ENCODE peak calls at places on chromosomes 11 and 22, in nine cellular contexts. Q is iris pigment epithelial cell; D is right lobe of liver; G is NCI-H1105; M is mesendoderm; J is H9; Z is caudate nucleus; H is D721Med; U is activated naive CD4-positive, alpha-beta T cell treated with anti-CD3 and anti-CD28 coated beads, Interleukin-2, amount 50 U/mL, for 72 hours. R is an unnamed sample.

GRCh38 chr11:131389582-131389981 is 19.2 kb downstream of the NTM start:
- DNase-seq in H (no peak), J (no peak), Q (no peak), M (no peak), Z (no peak), U (no peak), D (no peak), G (no peak), R (no peak)

GRCh38 chr11:1760351-1761109 is 3.2 kb downstream of the CTSD start:
- DNase-seq in U (no peak), Q (peak; percentile 38), M (no peak), G (no peak), D (peak; percentile 90), H (no peak), Z (peak; percentile 68), J (no peak), R (no peak)

GRCh38 chr11:102555091-102555490 is 24.5 kb upstream of the MMP7 start:
- DNase-seq in M (no peak), U (no peak), H (no peak), Q (no peak), Z (no peak), G (no peak), J (no peak), D (no peak), R (no peak)

GRCh38 chr11:32472226-32472625 is 36.9 kb upstream of the WT1 start:
- DNase-seq in H (no peak), Z (no peak), M (no peak), Q (no peak), J (no peak), D (no peak), G (no peak), U (no peak), R (no peak)

GRCh38 chr11:72224587-72225410 is at the start of gene INPPL1:
- DNase-seq in M (peak; percentile 70), U (no peak), Z (no peak), G (no peak), D (no peak), J (peak; percentile 41), Q (peak; percentile 52), H (no peak), R (peak; percentile 76)

GRCh38 chr11:61495801-61496601 is 12.5 kb upstream of the LRRC10B start:
- DNase-seq in G (peak; percentile 38), H (peak; percentile 86), J (no peak), M (no peak), Q (no peak), Z (peak; percentile 46), U (no peak), D (no peak), R (no peak)

GRCh38 chr11:45939836-45940235 is 17.4 kb downstream of the LARGE2 start:
- DNase-seq in G (no peak), Q (peak; percentile 65), M (no peak), D (no peak), Z (no peak), J (no peak), H (no peak), U (no peak), R (no peak)

GRCh38 chr11:57343825-57344224 is 5.7 kb downstream of the P2RX3 start:
- DNase-seq in J (no peak), H (no peak), G (no peak), M (no peak), Q (no peak), Z (no peak), D (no peak), U (no peak), R (no peak)

GRCh38 chr22:41880653-41881052 is 34.2 kb downstream of the SHISA8 start:
- DNase-seq in Q (no peak), Z (no peak), M (no peak), G (no peak), H (no peak), D (no peak), J (no peak), U (no peak), R (no peak)

GRCh38 chr11:72308226-72309073 is 64.5 kb upstream of the PHOX2A start:
- DNase-seq in H (peak; percentile 88), Q (peak; percentile 95), G (peak; percentile 99), J (no peak), D (no peak), U (no peak), Z (peak; percentile 37), M (no peak), R (no peak)

GRCh38 chr11:76999597-76999996 is 34.6 kb upstream of the B3GNT6 start:
- DNase-seq in M (no peak), Q (no peak), U (no peak), Z (no peak), G (no peak), J (no peak), D (no peak), H (no peak), R (no peak)

GRCh38 chr11:27679136-27680015 is 20.9 kb downstream of the BDNF start:
- DNase-seq in U (no peak), D (no peak), Q (peak; percentile 68), M (no peak), Z (no peak), J (no peak), G (no peak), H (no peak), R (no peak)

GRCh38 chr11:121802542-121802941 is 313.5 kb downstream of the BLID start:
- DNase-seq in Z (no peak), J (peak; percentile 71), H (no peak), G (no peak), U (no peak), Q (no peak), M (peak; percentile 58), D (no peak), R (peak; percentile 67)

GRCh38 chr22:30228509-30229359 is 17.8 kb downstream of the LIF start:
- DNase-seq in Q (no peak), H (no peak), G (no peak), M (peak; percentile 91), Z (no peak), U (no peak), D (no peak), J (no peak), R (no peak)

GRCh38 chr11:16876053-16876752 is 137.8 kb downstream of the C11orf58 start:
- DNase-seq in D (no peak), H (no peak), J (no peak), M (no peak), Z (no peak), Q (no peak), U (no peak), G (no peak), R (no peak)

GRCh38 chr11:117640041-117640440 is 157.0 kb downstream of the DSCAML1 start:
- DNase-seq in U (no peak), H (no peak), G (no peak), Q (no peak), D (no peak), Z (no peak), J (no peak), M (no peak), R (no peak)

GRCh38 chr11:58900479-58901420 is 38.5 kb upstream of the GLYATL1 start:
- DNase-seq in H (no peak), Z (peak; percentile 28), U (no peak), M (peak; percentile 99), J (peak; percentile 94), G (no peak), D (peak; percentile 82), Q (peak; percentile 90), R (peak; percentile 99)

GRCh38 chr22:45424241-45424731 is 10.8 kb downstream of the RIBC2 start:
- DNase-seq in G (no peak), M (no peak), H (no peak), U (peak; percentile 16), D (peak; percentile 45), Q (no peak), Z (no peak), J (no peak), R (no peak)

GRCh38 chr11:75858042-75858441 is 43.0 kb downstream of the UVRAG start:
- DNase-seq in M (no peak), J (no peak), D (no peak), Q (no peak), H (no peak), U (no peak), Z (no peak), G (no peak), R (no peak)

GRCh38 chr11:8765294-8765693 is 82.7 kb downstream of the RPL27A start:
- DNase-seq in U (no peak), M (peak; percentile 88), G (no peak), Q (peak; percentile 80), Z (no peak), H (no peak), D (no peak), J (no peak), R (peak; percentile 39)

GRCh38 chr11:33722579-33723234 is 13.5 kb downstream of the CD59 start:
- DNase-seq in M (peak; percentile 53), U (peak; percentile 81), Z (no peak), G (no peak), D (no peak), H (no peak), Q (peak; percentile 75), J (no peak), R (no peak)

GRCh38 chr22:32413715-32414114 is 1.7 kb upstream of the RTCB start:
- DNase-seq in J (no peak), U (no peak), Q (peak; percentile 39), D (no peak), G (no peak), M (peak; percentile 34), H (no peak), Z (no peak), R (no peak)

GRCh38 chr11:33564856-33565453 is 135.7 kb downstream of the C11orf91 start:
- DNase-seq in J (peak; percentile 45), M (peak; percentile 23), Z (peak; percentile 26), G (no peak), Q (no peak), D (no peak), H (no peak), U (no peak), R (peak; percentile 54)

GRCh38 chr11:129249351-129249750 is 57.2 kb upstream of the ARHGAP32 start:
- DNase-seq in J (no peak), U (no peak), Z (no peak), D (no peak), G (no peak), Q (peak; percentile 92), M (no peak), H (no peak), R (no peak)

GRCh38 chr11:86069408-86070086 is 663 bp upstream of the PICALM start:
- DNase-seq in J (peak; percentile 56), M (peak; percentile 98), Z (no peak), H (no peak), G (no peak), Q (peak; percentile 96), U (no peak), D (no peak), R (peak; percentile 71)

GRCh38 chr11:115081972-115082371 is 403.6 kb downstream of the NXPE2 start:
- DNase-seq in D (no peak), U (no peak), J (no peak), Q (no peak), Z (no peak), G (peak; percentile 69), H (no peak), M (no peak), R (no peak)

GRCh38 chr11:24043842-24044241 is 453.0 kb upstream of the LUZP2 start:
- DNase-seq in J (peak; percentile 28), U (no peak), Z (no peak), G (no peak), M (no peak), Q (no peak), D (no peak), H (no peak), R (no peak)

GRCh38 chr11:74397531-74398243 is 546 bp downstream of the PGM2L1 start:
- DNase-seq in J (peak; percentile 45), Z (no peak), U (peak; percentile 69), D (peak; percentile 66), Q (peak; percentile 34), G (peak; percentile 29), H (no peak), M (peak; percentile 91), R (peak; percentile 74)

GRCh38 chr11:47847892-47848635 is at the start of gene NUP160:
- DNase-seq in D (peak; percentile 90), J (peak; percentile 86), Q (peak; percentile 62), G (peak; percentile 73), U (peak; percentile 85), Z (peak; percentile 72), M (peak; percentile 87), H (peak; percentile 77), R (peak; percentile 95)

GRCh38 chr11:72741429-72741833 is 10.8 kb downstream of the ARAP1 start:
- DNase-seq in J (peak; percentile 62), D (peak; percentile 77), H (no peak), M (peak; percentile 96), Q (no peak), G (no peak), Z (no peak), U (no peak), R (no peak)

R was measured in endodermal cell.